ENCODE peak calls at places on chromosomes 16 and 17, in nine cellular contexts. L is CD4-positive, alpha-beta T cell; T is Calu3; B is stimulated activated CD4-positive, alpha-beta T cell treated with anti-CD3 and anti-CD28 coated beads, Interleukin-1b, Interleukin-23, amount 100 ng/mL, for 1 hour; J is GM20000; O is activated T-cell treated with anti-CD3 and anti-CD28 coated beads, Interleukin-2, amount 50 U/mL, for 48 hours; U is 8988T; K is stimulated activated naive B cell treated with anti-CD40 and anti-IgM and Interleukin-4, amounts not matched to agents 10 μg/mL and 1 μg/mL and 100 μg/mL, for 72 hours; M is foreskin fibroblast. S is an unnamed sample.

GRCh38 chr17:9986754-9987382 is 81.8 kb upstream of the RCVRN start:
- DNase-seq in L (no peak), T (no peak), B (no peak), J (no peak), O (no peak), U (no peak), K (no peak), M (no peak), S (no peak)

GRCh38 chr16:72149676-72150464 is 22.1 kb downstream of the PMFBP1 start:
- DNase-seq in L (no peak), T (no peak), B (no peak), J (no peak), O (no peak), U (no peak), K (no peak), M (no peak), S (peak)

GRCh38 chr16:56729736-56730662 is at the start of gene NUP93:
- DNase-seq in L (peak), T (peak), B (peak), J (peak), O (peak), U (peak), K (peak), M (peak), S (peak)

GRCh38 chr17:78147315-78147998 is 1.3 kb downstream of the C17orf99 start:
- DNase-seq in L (no peak), T (peak), B (no peak), J (peak), O (no peak), U (no peak), K (peak), M (no peak), S (no peak)

GRCh38 chr16:20704281-20704680 is 6.8 kb upstream of the ACSM1 start:
- DNase-seq in L (no peak), T (no peak), B (no peak), J (no peak), O (no peak), U (no peak), K (no peak), M (no peak), S (no peak)

GRCh38 chr17:50266384-50267073 is 7.7 kb upstream of the TMEM92 start:
- DNase-seq in L (no peak), T (peak), B (no peak), J (peak), O (no peak), U (no peak), K (no peak), M (peak), S (peak)

GRCh38 chr17:20998571-20999043 is 44.2 kb downstream of the USP22 start:
- DNase-seq in L (no peak), T (no peak), B (no peak), J (no peak), O (no peak), U (no peak), K (no peak), M (no peak), S (no peak)

GRCh38 chr17:62950067-62950466 is 16.0 kb upstream of the TANC2 start:
- DNase-seq in L (no peak), T (peak), B (no peak), J (no peak), O (no peak), U (no peak), K (no peak), M (peak), S (peak)

GRCh38 chr17:37605813-37606505 is 3.3 kb downstream of the SYNRG start:
- DNase-seq in L (peak), T (no peak), B (no peak), J (peak), O (peak), U (no peak), K (no peak), M (no peak), S (no peak)

GRCh38 chr17:17191961-17192381 is 14.2 kb downstream of the PLD6 start:
- DNase-seq in L (no peak), T (no peak), B (no peak), J (no peak), O (no peak), U (no peak), K (no peak), M (no peak), S (no peak)

GRCh38 chr16:85111184-85111583 is 1.1 kb downstream of the CIBAR2 start:
- DNase-seq in L (no peak), T (no peak), B (no peak), J (no peak), O (no peak), U (no peak), K (no peak), M (no peak), S (no peak)